ENCODE peak calls at places on chromosomes 5 and 9, in six cellular contexts. U is activated T-cell treated with anti-CD3 and anti-CD28 coated beads for 24 hours, F is renal cortical epithelial cell, P is NCI-H1105, I is AG09309, J is ureter. D is an unnamed sample.

GRCh38 chr5:107383414-107383813 is 287.3 kb downstream of the EFNA5 start:
- DNase-seq in F (peak; percentile 91), I (no peak), J (no peak), U (no peak), P (no peak), D (no peak)

GRCh38 chr5:88551724-88552345 is 283.2 kb upstream of the TMEM161B start:
- DNase-seq in P (no peak), I (no peak), U (no peak), F (no peak), J (no peak), D (no peak)

GRCh38 chr9:25177858-25178257 is 500.4 kb downstream of the TUSC1 start:
- DNase-seq in I (no peak), P (no peak), U (no peak), F (no peak), J (no peak), D (no peak)

GRCh38 chr5:40486437-40487270 is 193.1 kb upstream of the PTGER4 start:
- DNase-seq in P (no peak), F (peak; percentile 14), J (no peak), I (no peak), U (peak; percentile 54), D (no peak)

GRCh38 chr5:135444881-135445280 is 2.3 kb downstream of the DCANP1 start:
- DNase-seq in U (no peak), F (no peak), P (no peak), I (no peak), J (peak; percentile 18), D (no peak)

GRCh38 chr5:34957299-34957698 is 27.9 kb downstream of the DNAJC21 start:
- DNase-seq in F (peak; percentile 72), J (no peak), P (no peak), U (no peak), I (no peak), D (peak; percentile 9)

GRCh38 chr5:178326054-178326715 is 93.6 kb upstream of the PHYKPL start:
- DNase-seq in J (no peak), I (no peak), F (no peak), P (no peak), U (no peak), D (no peak)

GRCh38 chr5:13866792-13867191 is 77.7 kb downstream of the DNAH5 start:
- DNase-seq in I (no peak), F (peak; percentile 42), P (no peak), U (no peak), J (no peak), D (no peak)

GRCh38 chr5:526456-527088 is 2.3 kb upstream of the SLC9A3 start:
- DNase-seq in F (no peak), P (no peak), I (no peak), U (no peak), J (no peak), D (no peak)

GRCh38 chr5:170585278-170585677 is 81.5 kb downstream of the KCNIP1 start:
- DNase-seq in U (no peak), P (no peak), I (no peak), J (no peak), F (peak; percentile 65), D (no peak)

GRCh38 chr5:25285116-25285515 is 640.3 kb upstream of the CDH10 start:
- DNase-seq in U (no peak), I (no peak), J (no peak), F (peak; percentile 57), P (no peak), D (no peak)